ENCODE peak calls at places on chromosome 1, in ten cellular contexts. I is CD8-positive, alpha-beta T cell; U is heart left ventricle; V is kidney epithelial cell; F is CD8-positive, alpha-beta memory T cell; P is tibial artery; G is pancreas; S is GM23248; M is effector memory CD4-positive, alpha-beta T cell; C is fibroblast of lung. O is an unnamed sample.

GRCh38 chr1:228293393-228293792 is 85.5 kb downstream of the OBSCN start:
- DNase-seq in G (no peak), U (peak; percentile 13), P (no peak), M (no peak), S (no peak), V (no peak), I (no peak), C (no peak), F (no peak), O (no peak)

GRCh38 chr1:92679980-92680379 is 104.9 kb downstream of the EVI5 start:
- DNase-seq in M (no peak), G (no peak), I (no peak), V (no peak), U (no peak), F (no peak), C (no peak), P (no peak), S (no peak), O (no peak)

GRCh38 chr1:209490013-209490412 is 93.5 kb upstream of the CAMK1G start:
- DNase-seq in I (no peak), C (peak; percentile 19), G (no peak), M (no peak), V (no peak), S (peak; percentile 46), F (no peak), P (no peak), U (no peak), O (no peak)

GRCh38 chr1:185315364-185316108 is 1.5 kb downstream of the IVNS1ABP start:
- DNase-seq in P (no peak), U (no peak), F (no peak), I (no peak), V (no peak), M (peak; percentile 7), C (no peak), G (no peak), S (peak; percentile 46), O (no peak)

GRCh38 chr1:204366759-204367158 is 7.0 kb upstream of the PLEKHA6 start:
- DNase-seq in S (no peak), I (no peak), G (no peak), P (no peak), M (no peak), U (no peak), V (no peak), F (no peak), C (no peak), O (no peak)

GRCh38 chr1:208799186-208799585 is 555.0 kb upstream of the PLXNA2 start:
- DNase-seq in V (no peak), U (no peak), I (no peak), G (no peak), M (no peak), S (no peak), F (no peak), C (no peak), P (no peak), O (no peak)

GRCh38 chr1:65114312-65114711 is 33.7 kb upstream of the AK4 start:
- DNase-seq in M (no peak), I (no peak), S (no peak), G (no peak), U (peak; percentile 39), P (no peak), F (no peak), C (no peak), V (no peak), O (no peak)

GRCh38 chr1:59928996-59929395 is 2.4 kb upstream of the CYP2J2 start:
- DNase-seq in F (no peak), U (no peak), I (no peak), G (no peak), P (no peak), C (no peak), M (no peak), S (no peak), V (no peak), O (no peak)

GRCh38 chr1:28835237-28835650 is 23.3 kb downstream of the OPRD1 start:
- DNase-seq in P (no peak), I (no peak), F (no peak), M (no peak), C (no peak), U (no peak), V (no peak), S (no peak), G (no peak), O (no peak)

GRCh38 chr1:23471473-23472075 is 12.4 kb downstream of the ASAP3 start:
- DNase-seq in U (no peak), M (no peak), F (no peak), G (no peak), S (no peak), I (no peak), C (no peak), V (no peak), P (no peak), O (no peak)

GRCh38 chr1:76929136-76929535 is 61.9 kb downstream of the ST6GALNAC5 start:
- DNase-seq in V (no peak), C (no peak), P (no peak), U (no peak), F (no peak), I (no peak), S (no peak), G (no peak), M (no peak), O (no peak)
- H3K4me3 ChIP-seq in V (no peak overlapping the region), C (no peak overlapping the region), P (no peak overlapping the region), U (no peak overlapping the region), F (no peak overlapping the region), I (no peak overlapping the region), S (no peak overlapping the region), G (no peak overlapping the region), M (no peak overlapping the region), O (no peak overlapping the region)

GRCh38 chr1:7084232-7084894 is 299.1 kb downstream of the CAMTA1 start:
- DNase-seq in U (no peak), I (no peak), G (no peak), M (no peak), P (no peak), C (no peak), V (no peak), F (no peak), S (no peak), O (no peak)

GRCh38 chr1:7086106-7086505 is 300.9 kb downstream of the CAMTA1 start:
- DNase-seq in C (no peak), M (no peak), U (no peak), G (no peak), V (no peak), S (no peak), F (no peak), I (no peak), P (no peak), O (no peak)

GRCh38 chr1:7089485-7089884 is 304.2 kb downstream of the CAMTA1 start:
- DNase-seq in U (no peak), C (no peak), F (no peak), V (no peak), G (no peak), M (no peak), I (no peak), P (no peak), S (no peak), O (no peak)

GRCh38 chr1:7087888-7088287 is 302.6 kb downstream of the CAMTA1 start:
- DNase-seq in V (no peak), F (no peak), M (no peak), S (no peak), U (no peak), C (no peak), P (no peak), G (no peak), I (no peak), O (no peak)

DNA sequence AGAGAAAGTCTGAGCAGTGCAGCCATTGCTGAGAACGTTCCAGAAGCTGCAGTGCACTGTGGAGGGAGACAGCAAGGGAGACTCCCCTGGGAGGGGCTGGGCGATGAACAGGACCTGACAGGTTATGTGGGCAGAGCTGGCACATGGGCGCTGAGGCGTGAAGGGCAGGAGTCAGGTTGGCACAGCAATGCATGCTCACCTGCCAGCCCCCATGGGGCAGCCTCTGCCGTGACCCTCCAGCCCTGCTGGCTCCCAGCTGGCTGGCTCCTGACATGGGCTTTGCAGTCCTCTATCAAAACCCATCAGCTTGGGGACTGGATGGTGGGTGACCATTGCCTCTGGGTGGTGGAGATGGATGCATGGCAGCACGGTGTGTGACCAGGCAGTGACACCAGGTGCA is 300.3 kb downstream of the CAMTA1 start:
- DNase-seq in I (no peak), V (no peak), S (no peak), P (no peak), U (no peak), C (no peak), M (no peak), F (no peak), G (no peak), O (no peak)
- H3K27me3 ChIP-seq in I (no peaks in the 10 kb centered on the region), V (peaks cover 8% of the 10 kb centered on the region), S (no peaks in the 10 kb centered on the region), P (peaks cover 9% of the 10 kb centered on the region), U (no peaks in the 10 kb centered on the region), C (no peaks in the 10 kb centered on the region), M (no peaks in the 10 kb centered on the region), F (no peaks in the 10 kb centered on the region), G (no peaks in the 10 kb centered on the region), O (no peaks in the 10 kb centered on the region)

DNA sequence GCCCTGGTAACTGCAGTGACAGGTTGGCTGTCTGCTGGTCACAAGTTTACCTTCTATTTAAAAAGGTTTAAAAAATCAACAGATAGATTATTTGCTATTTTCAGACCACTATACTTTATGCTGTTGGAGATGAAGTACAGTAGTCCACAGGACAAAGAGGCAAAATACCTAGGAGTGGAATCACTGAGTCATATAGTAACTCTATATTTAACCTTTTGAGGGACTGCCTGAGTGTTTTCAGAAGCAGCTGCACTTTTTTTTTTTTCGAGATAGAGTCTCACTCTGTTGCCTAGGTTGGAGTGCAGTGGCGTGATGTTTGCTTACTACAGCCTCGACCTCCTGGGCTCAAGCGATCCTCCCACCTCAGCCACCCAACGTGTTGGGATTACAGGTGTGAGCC is 11.7 kb downstream of the CNIH4 start:
- DNase-seq in P (no peak), G (no peak), I (no peak), M (no peak), F (no peak), V (no peak), U (no peak), S (peak; percentile 11), C (no peak), O (no peak)
- H3K36me3 ChIP-seq in P (peaks cover 77% of the 10 kb centered on the region), G (peaks cover 10% of the 10 kb centered on the region), I (peaks cover 29% of the 10 kb centered on the region), M (peaks cover 39% of the 10 kb centered on the region), F (peaks cover 40% of the 10 kb centered on the region), V (peaks cover 1% of the 10 kb centered on the region), U (peaks cover 15% of the 10 kb centered on the region), S (peaks cover 61% of the 10 kb centered on the region), C (peaks cover 4% of the 10 kb centered on the region), O (peaks cover 22% of the 10 kb centered on the region)

GRCh38 chr1:25247024-25247828 is at the start of gene RSRP1:
- DNase-seq in U (peak; percentile 100), I (peak; percentile 100), F (peak; percentile 100), S (peak; percentile 99), P (peak; percentile 99), C (peak; percentile 98), M (peak; percentile 100), G (peak; percentile 98), V (peak; percentile 84), O (peak; percentile 99)

GRCh38 chr1:25246600-25247023 is 642 bp downstream of the RSRP1 start:
- DNase-seq in G (peak; percentile 56), M (no peak), C (no peak), P (no peak), F (peak; percentile 42), I (no peak), U (no peak), V (no peak), S (peak; percentile 50), O (no peak)

GRCh38 chr1:25243907-25244306 is 3.3 kb downstream of the RSRP1 start:
- DNase-seq in V (no peak), I (no peak), U (no peak), S (peak; percentile 45), P (no peak), C (no peak), G (no peak), F (no peak), M (no peak), O (no peak)

GRCh38 chr1:25245809-25246599 is 1.2 kb downstream of the RSRP1 start:
- DNase-seq in I (no peak), U (no peak), F (no peak), S (peak; percentile 61), V (no peak), C (peak; percentile 41), M (no peak), G (no peak), P (no peak), O (no peak)

GRCh38 chr1:25245393-25245792 is 1.9 kb downstream of the RSRP1 start:
- DNase-seq in U (no peak), M (no peak), P (no peak), I (no peak), S (peak; percentile 35), F (no peak), G (no peak), C (no peak), V (no peak), O (no peak)
- H3K4me3 ChIP-seq in U (peak overlapping the region; percentile 85), M (peak overlapping the region; percentile 99), P (peak overlapping the region; percentile 78), I (peak overlapping the region; percentile 82), S (peak overlapping the region; percentile 85), F (peak overlapping the region; percentile 99), G (peak overlapping the region; percentile 98), C (peak overlapping the region; percentile 78), V (peak overlapping the region; percentile 93), O (peak overlapping the region; percentile 94)